ENCODE peak calls at places on chromosomes 13 and 19, in eight cellular contexts. R, J, X, E, T, V, N and L are unnamed samples.

GRCh38 chr19:51359294-51359693 is 6.9 kb downstream of the ETFB start:
- DNase-seq in R (no peak), J (no peak), X (no peak), E (no peak), T (peak; percentile 89), V (peak; percentile 93), N (no peak), L (no peak)

GRCh38 chr19:22605275-22606211 is 28.6 kb upstream of the ZNF492 start:
- DNase-seq in R (no peak), J (no peak), X (no peak), E (no peak), T (no peak), V (no peak), N (no peak), L (no peak)

GRCh38 chr19:676343-677105 is at the start of gene FSTL3:
- DNase-seq in R (no peak), J (no peak), X (no peak), E (no peak), T (peak; percentile 32), V (peak; percentile 47), N (no peak), L (no peak)

GRCh38 chr19:46326608-46327007 is 20.3 kb upstream of the PPP5C start:
- DNase-seq in R (no peak), J (no peak), X (no peak), E (no peak), T (no peak), V (no peak), N (no peak), L (no peak)

GRCh38 chr19:49758292-49758691 is 4.8 kb downstream of the TSKS start:
- DNase-seq in R (no peak), J (no peak), X (no peak), E (no peak), T (peak; percentile 24), V (peak; percentile 68), N (no peak), L (no peak)

GRCh38 chr19:45881082-45881908 is 4.6 kb downstream of the IRF2BP1 start:
- DNase-seq in R (peak; percentile 58), J (no peak), X (no peak), E (no peak), T (no peak), V (no peak), N (no peak), L (no peak)

GRCh38 chr19:2629491-2630351 is 72.8 kb downstream of the GNG7 start:
- DNase-seq in R (no peak), J (no peak), X (no peak), E (no peak), T (no peak), V (peak; percentile 46), N (no peak), L (no peak)

GRCh38 chr19:49689133-49690072 is at the start of gene ADM5:
- DNase-seq in R (peak; percentile 73), J (no peak), X (no peak), E (no peak), T (peak; percentile 53), V (no peak), N (no peak), L (no peak)

GRCh38 chr19:42066075-42066754 is 3.8 kb downstream of the GRIK5 start:
- DNase-seq in R (no peak), J (no peak), X (peak; percentile 51), E (no peak), T (peak; percentile 61), V (peak; percentile 17), N (no peak), L (no peak)

GRCh38 chr19:15173746-15174404 is 26.9 kb downstream of the NOTCH3 start:
- DNase-seq in R (no peak), J (no peak), X (no peak), E (no peak), T (no peak), V (no peak), N (no peak), L (no peak)

GRCh38 chr19:54955356-54955755 is 8.0 kb upstream of the NLRP7 start:
- DNase-seq in R (no peak), J (no peak), X (no peak), E (no peak), T (no peak), V (no peak), N (no peak), L (no peak)

GRCh38 chr13:112333756-112334543 is 42.2 kb upstream of the SPACA7 start:
- DNase-seq in R (no peak), J (no peak), X (peak; percentile 44), E (no peak), T (no peak), V (no peak), N (no peak), L (no peak)

GRCh38 chr13:27605610-27606200 is 14.6 kb downstream of the LNX2 start:
- DNase-seq in R (no peak), J (no peak), X (no peak), E (no peak), T (no peak), V (peak; percentile 46), N (no peak), L (no peak)

GRCh38 chr13:97344250-97345175 is 89.5 kb upstream of the RAP2A start:
- DNase-seq in R (no peak), J (peak; percentile 3), X (no peak), E (no peak), T (peak; percentile 68), V (peak; percentile 80), N (no peak), L (no peak)

GRCh38 chr19:37999309-38000213 is 92.6 kb downstream of the SIPA1L3 start:
- DNase-seq in R (no peak), J (no peak), X (no peak), E (no peak), T (peak; percentile 67), V (peak; percentile 95), N (no peak), L (no peak)

GRCh38 chr19:34275705-34276104 is 21.4 kb downstream of the GARRE1 start:
- DNase-seq in R (no peak), J (no peak), X (no peak), E (no peak), T (no peak), V (no peak), N (no peak), L (no peak)

GRCh38 chr19:2680808-2681207 is 21.7 kb downstream of the GNG7 start:
- DNase-seq in R (no peak), J (no peak), X (no peak), E (no peak), T (no peak), V (no peak), N (no peak), L (no peak)

GRCh38 chr19:4911786-4912672 is 2.7 kb downstream of the UHRF1 start:
- DNase-seq in R (peak; percentile 44), J (peak; percentile 47), X (peak; percentile 69), E (peak; percentile 48), T (peak; percentile 100), V (peak; percentile 99), N (no peak), L (peak; percentile 82)

GRCh38 chr19:23403581-23404324 is 8.5 kb upstream of the ZNF91 start:
- DNase-seq in R (peak; percentile 41), J (no peak), X (no peak), E (no peak), T (no peak), V (no peak), N (no peak), L (no peak)